ENCODE peak calls at places on chromosomes 7 and 10, in nine cellular contexts. One of them, this sample, is unnamed.
A peak's percentile ranks its signal among the peaks of the same experiment; 100 is the strongest.

GRCh38 chr10:11351801-11352200 is 259.6 kb downstream of the USP6NL start:
- DNase-seq in dorsolateral prefrontal cortex: no peak
- DNase-seq in PC-9: no peak
- DNase-seq in WTC11: no peak
- DNase-seq in GM20000: no peak
- DNase-seq in lower lobe of right lung: no peak
- DNase-seq in NB4: no peak
- DNase-seq in tibial artery: no peak
- DNase-seq in heart right ventricle: no peak
- DNase-seq in this sample: no peak

GRCh38 chr10:102003541-102003940 is 52.4 kb downstream of the ARMH3 start:
- DNase-seq in dorsolateral prefrontal cortex: no peak
- DNase-seq in PC-9: no peak
- DNase-seq in WTC11: no peak
- DNase-seq in GM20000: no peak
- DNase-seq in lower lobe of right lung: no peak
- DNase-seq in NB4: peak; percentile 40
- DNase-seq in tibial artery: no peak
- DNase-seq in heart right ventricle: no peak
- DNase-seq in this sample: no peak

GRCh38 chr7:6284055-6284400 is 11.6 kb upstream of the CYTH3 start:
- DNase-seq in dorsolateral prefrontal cortex: no peak
- DNase-seq in PC-9: peak; percentile 59
- DNase-seq in WTC11: no peak
- DNase-seq in GM20000: no peak
- DNase-seq in lower lobe of right lung: no peak
- DNase-seq in NB4: no peak
- DNase-seq in tibial artery: no peak
- DNase-seq in heart right ventricle: no peak
- DNase-seq in this sample: no peak

GRCh38 chr7:91569702-91570457 is 305.6 kb downstream of the FZD1 start:
- DNase-seq in dorsolateral prefrontal cortex: no peak
- DNase-seq in PC-9: no peak
- DNase-seq in WTC11: no peak
- DNase-seq in GM20000: no peak
- DNase-seq in lower lobe of right lung: no peak
- DNase-seq in NB4: no peak
- DNase-seq in tibial artery: no peak
- DNase-seq in heart right ventricle: no peak
- DNase-seq in this sample: no peak

GRCh38 chr10:95388539-95388938 is 97.7 kb upstream of the PDLIM1 start:
- DNase-seq in dorsolateral prefrontal cortex: peak; percentile 27
- DNase-seq in PC-9: no peak
- DNase-seq in WTC11: no peak
- DNase-seq in GM20000: no peak
- DNase-seq in lower lobe of right lung: no peak
- DNase-seq in NB4: no peak
- DNase-seq in tibial artery: peak; percentile 68
- DNase-seq in heart right ventricle: no peak
- DNase-seq in this sample: no peak

GRCh38 chr7:46859963-46860475 is 721.9 kb downstream of the TNS3 start:
- DNase-seq in dorsolateral prefrontal cortex: peak; percentile 28
- DNase-seq in PC-9: no peak
- DNase-seq in WTC11: no peak
- DNase-seq in GM20000: no peak
- DNase-seq in lower lobe of right lung: no peak
- DNase-seq in NB4: no peak
- DNase-seq in tibial artery: no peak
- DNase-seq in heart right ventricle: no peak
- DNase-seq in this sample: no peak

GRCh38 chr7:143487566-143487965 is 9.9 kb downstream of the TAS2R41 start:
- DNase-seq in dorsolateral prefrontal cortex: no peak
- DNase-seq in PC-9: no peak
- DNase-seq in WTC11: no peak
- DNase-seq in GM20000: no peak
- DNase-seq in lower lobe of right lung: peak; percentile 55
- DNase-seq in NB4: no peak
- DNase-seq in tibial artery: peak; percentile 77
- DNase-seq in heart right ventricle: peak; percentile 35
- DNase-seq in this sample: no peak

GRCh38 chr10:52121688-52122087 is 192.4 kb upstream of the DKK1 start:
- DNase-seq in dorsolateral prefrontal cortex: no peak
- DNase-seq in PC-9: no peak
- DNase-seq in WTC11: no peak
- DNase-seq in GM20000: no peak
- DNase-seq in lower lobe of right lung: no peak
- DNase-seq in NB4: no peak
- DNase-seq in tibial artery: no peak
- DNase-seq in heart right ventricle: no peak
- DNase-seq in this sample: no peak

GRCh38 chr10:689433-690226 is at the start of gene DIP2C:
- DNase-seq in dorsolateral prefrontal cortex: peak; percentile 35
- DNase-seq in PC-9: peak; percentile 19
- DNase-seq in WTC11: peak; percentile 70
- DNase-seq in GM20000: peak; percentile 56
- DNase-seq in lower lobe of right lung: peak; percentile 79
- DNase-seq in NB4: no peak
- DNase-seq in tibial artery: peak; percentile 56
- DNase-seq in heart right ventricle: peak; percentile 81
- DNase-seq in this sample: peak; percentile 63

GRCh38 chr7:39926111-39926510 is 23.9 kb upstream of the CDK13 start:
- DNase-seq in dorsolateral prefrontal cortex: no peak
- DNase-seq in PC-9: no peak
- DNase-seq in WTC11: no peak
- DNase-seq in GM20000: no peak
- DNase-seq in lower lobe of right lung: no peak
- DNase-seq in NB4: no peak
- DNase-seq in tibial artery: no peak
- DNase-seq in heart right ventricle: no peak
- DNase-seq in this sample: no peak

GRCh38 chr7:96596120-96596826 is 113.4 kb downstream of the SEM1 start:
- DNase-seq in dorsolateral prefrontal cortex: no peak
- DNase-seq in PC-9: no peak
- DNase-seq in WTC11: no peak
- DNase-seq in GM20000: no peak
- DNase-seq in lower lobe of right lung: no peak
- DNase-seq in NB4: peak; percentile 34
- DNase-seq in tibial artery: no peak
- DNase-seq in heart right ventricle: no peak
- DNase-seq in this sample: no peak

GRCh38 chr7:84675633-84676034 is 481.0 kb upstream of the SEMA3A start:
- DNase-seq in dorsolateral prefrontal cortex: no peak
- DNase-seq in PC-9: peak; percentile 83
- DNase-seq in WTC11: no peak
- DNase-seq in GM20000: no peak
- DNase-seq in lower lobe of right lung: no peak
- DNase-seq in NB4: no peak
- DNase-seq in tibial artery: no peak
- DNase-seq in heart right ventricle: no peak
- DNase-seq in this sample: no peak

GRCh38 chr7:150435047-150435389 is 15.4 kb upstream of the GIMAP8 start:
- DNase-seq in dorsolateral prefrontal cortex: no peak
- DNase-seq in PC-9: no peak
- DNase-seq in WTC11: no peak
- DNase-seq in GM20000: no peak
- DNase-seq in lower lobe of right lung: no peak
- DNase-seq in NB4: peak; percentile 62
- DNase-seq in tibial artery: no peak
- DNase-seq in heart right ventricle: no peak
- DNase-seq in this sample: no peak

GRCh38 chr7:149329787-149330334 is 67.9 kb downstream of the ZNF783 start:
- DNase-seq in dorsolateral prefrontal cortex: no peak
- DNase-seq in PC-9: no peak
- DNase-seq in WTC11: no peak
- DNase-seq in GM20000: no peak
- DNase-seq in lower lobe of right lung: no peak
- DNase-seq in NB4: no peak
- DNase-seq in tibial artery: no peak
- DNase-seq in heart right ventricle: no peak
- DNase-seq in this sample: no peak

GRCh38 chr7:149334930-149335329 is 72.9 kb downstream of the ZNF783 start:
- DNase-seq in dorsolateral prefrontal cortex: no peak
- DNase-seq in PC-9: no peak
- DNase-seq in WTC11: no peak
- DNase-seq in GM20000: no peak
- DNase-seq in lower lobe of right lung: no peak
- DNase-seq in NB4: no peak
- DNase-seq in tibial artery: no peak
- DNase-seq in heart right ventricle: no peak
- DNase-seq in this sample: no peak

GRCh38 chr7:149330914-149331567 is 69.0 kb downstream of the ZNF783 start:
- DNase-seq in dorsolateral prefrontal cortex: no peak
- DNase-seq in PC-9: peak; percentile 44
- DNase-seq in WTC11: no peak
- DNase-seq in GM20000: no peak
- DNase-seq in lower lobe of right lung: no peak
- DNase-seq in NB4: peak; percentile 22
- DNase-seq in tibial artery: no peak
- DNase-seq in heart right ventricle: no peak
- DNase-seq in this sample: no peak

GRCh38 chr7:149333321-149333717 is 71.3 kb downstream of the ZNF783 start:
- DNase-seq in dorsolateral prefrontal cortex: no peak
- DNase-seq in PC-9: no peak
- DNase-seq in WTC11: no peak
- DNase-seq in GM20000: no peak
- DNase-seq in lower lobe of right lung: no peak
- DNase-seq in NB4: no peak
- DNase-seq in tibial artery: no peak
- DNase-seq in heart right ventricle: no peak
- DNase-seq in this sample: no peak

DNA sequence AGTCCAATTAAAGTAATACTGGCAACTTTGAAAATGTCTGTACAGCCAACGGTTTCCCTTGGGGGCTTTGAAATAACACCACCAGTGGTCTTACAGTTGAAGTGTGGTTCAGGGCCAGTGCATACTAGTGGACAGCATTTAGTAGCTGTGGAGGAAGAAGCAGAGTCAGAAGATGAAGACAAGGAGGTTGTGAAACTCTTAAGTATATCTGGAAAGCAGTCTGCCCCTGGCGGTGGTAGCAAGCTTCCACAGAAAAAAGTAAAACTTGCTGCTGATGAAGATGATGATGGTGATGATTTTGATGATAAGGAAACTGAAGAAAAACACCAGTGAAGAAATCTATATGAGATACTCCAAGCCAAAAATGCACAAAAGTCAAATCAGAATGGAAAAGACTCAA is 72.2 kb downstream of the ZNF783 start:
- DNase-seq in dorsolateral prefrontal cortex: no peak
- DNase-seq in PC-9: no peak
- DNase-seq in WTC11: no peak
- DNase-seq in GM20000: no peak
- DNase-seq in lower lobe of right lung: no peak
- DNase-seq in NB4: no peak
- DNase-seq in tibial artery: no peak
- DNase-seq in heart right ventricle: no peak
- DNase-seq in this sample: no peak
- TF ChIP-seq CTCF in dorsolateral prefrontal cortex: no peak
- TF ChIP-seq CTCF in PC-9: peak; percentile 42
- TF ChIP-seq CTCF in WTC11: no peak
- TF ChIP-seq CTCF in GM20000: no peak
- TF ChIP-seq CTCF in lower lobe of right lung: no peak
- TF ChIP-seq CTCF in NB4: no peak
- TF ChIP-seq CTCF in tibial artery: no peak
- TF ChIP-seq CTCF in heart right ventricle: no peak
- TF ChIP-seq CTCF in this sample: no peak

DNA sequence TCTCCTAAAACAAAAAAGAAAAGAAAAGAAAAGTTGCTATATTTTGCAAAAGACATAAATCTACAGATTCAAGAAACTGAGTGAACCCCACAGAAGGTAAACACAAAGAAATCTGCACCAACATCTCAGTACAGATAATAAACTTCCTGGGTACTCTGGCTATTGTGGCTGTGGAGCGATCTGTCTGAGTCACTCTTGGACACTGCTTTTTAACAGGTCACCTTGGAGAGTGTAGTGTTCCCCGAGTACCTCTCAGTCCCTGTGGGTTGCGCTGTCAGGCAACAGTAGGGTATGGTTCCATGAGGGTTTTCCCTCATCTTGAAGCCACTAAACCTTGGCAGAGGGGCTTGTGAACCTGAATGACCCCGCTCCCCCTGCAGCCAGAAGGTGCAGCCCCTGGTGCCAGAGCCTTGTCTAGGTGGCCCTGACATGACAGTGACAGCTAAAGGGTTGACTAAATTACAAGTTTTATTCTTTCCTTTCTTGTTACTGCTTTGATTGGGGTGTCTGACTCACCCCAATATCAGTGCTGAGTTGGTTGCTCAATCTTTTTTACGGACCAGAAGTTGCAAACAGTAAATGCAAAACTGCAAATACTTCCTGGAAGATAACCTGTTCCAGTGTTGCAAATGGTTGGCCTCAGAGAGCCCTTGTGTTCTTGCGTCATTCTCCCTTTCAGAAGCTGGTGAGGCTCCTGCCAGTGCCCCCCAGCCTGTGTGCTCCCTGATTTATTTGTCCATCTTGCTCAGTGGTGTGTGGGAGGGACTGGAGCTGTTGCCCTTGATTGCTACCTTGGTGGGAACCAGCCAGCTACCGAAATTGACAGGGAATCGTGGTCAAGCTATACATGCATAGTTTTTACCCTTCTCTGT is 30.6 kb downstream of the POR start:
- DNase-seq in dorsolateral prefrontal cortex: no peak
- DNase-seq in PC-9: peak; percentile 50
- DNase-seq in WTC11: no peak
- DNase-seq in GM20000: no peak
- DNase-seq in lower lobe of right lung: peak; percentile 68
- DNase-seq in NB4: peak; percentile 87
- DNase-seq in tibial artery: no peak
- DNase-seq in heart right ventricle: no peak
- DNase-seq in this sample: no peak
- TF ChIP-seq CTCF in dorsolateral prefrontal cortex: no peak
- TF ChIP-seq CTCF in PC-9: no peak
- TF ChIP-seq CTCF in WTC11: no peak
- TF ChIP-seq CTCF in GM20000: no peak
- TF ChIP-seq CTCF in lower lobe of right lung: no peak
- TF ChIP-seq CTCF in NB4: no peak
- TF ChIP-seq CTCF in tibial artery: no peak
- TF ChIP-seq CTCF in heart right ventricle: peak; percentile 47
- TF ChIP-seq CTCF in this sample: no peak

GRCh38 chr7:17564678-17565209 is 266.3 kb downstream of the AHR start:
- DNase-seq in dorsolateral prefrontal cortex: no peak
- DNase-seq in PC-9: no peak
- DNase-seq in WTC11: no peak
- DNase-seq in GM20000: no peak
- DNase-seq in lower lobe of right lung: no peak
- DNase-seq in NB4: peak; percentile 92
- DNase-seq in tibial artery: no peak
- DNase-seq in heart right ventricle: no peak
- DNase-seq in this sample: no peak
- TF ChIP-seq CTCF in dorsolateral prefrontal cortex: no peak
- TF ChIP-seq CTCF in PC-9: no peak
- TF ChIP-seq CTCF in WTC11: no peak
- TF ChIP-seq CTCF in GM20000: no peak
- TF ChIP-seq CTCF in lower lobe of right lung: no peak
- TF ChIP-seq CTCF in NB4: no peak
- TF ChIP-seq CTCF in tibial artery: no peak
- TF ChIP-seq CTCF in heart right ventricle: no peak
- TF ChIP-seq CTCF in this sample: no peak

DNA sequence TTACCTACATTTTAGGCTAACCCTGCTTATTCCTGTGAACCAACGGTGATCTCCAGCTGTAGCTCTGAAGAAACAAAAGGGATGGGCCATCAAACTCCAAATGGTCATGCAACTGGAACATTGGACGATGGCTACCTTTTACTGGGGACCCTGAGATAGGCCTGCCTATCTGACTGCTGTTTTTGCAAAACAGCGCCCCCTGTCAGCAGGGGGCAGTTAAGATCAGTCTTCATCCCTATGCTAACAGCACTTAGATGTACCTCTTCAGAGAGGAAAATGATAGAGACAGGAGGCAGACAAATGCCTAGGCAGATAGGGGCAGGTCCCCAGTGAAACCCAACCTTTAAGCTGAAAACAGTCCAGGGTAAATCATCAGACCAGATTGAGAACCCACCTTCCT is 1085.4 kb upstream of the SORCS1 start:
- DNase-seq in dorsolateral prefrontal cortex: no peak
- DNase-seq in PC-9: no peak
- DNase-seq in WTC11: peak; percentile 14
- DNase-seq in GM20000: no peak
- DNase-seq in lower lobe of right lung: no peak
- DNase-seq in NB4: peak; percentile 29
- DNase-seq in tibial artery: no peak
- DNase-seq in heart right ventricle: no peak
- DNase-seq in this sample: no peak
- TF ChIP-seq CTCF in dorsolateral prefrontal cortex: no peak
- TF ChIP-seq CTCF in PC-9: peak; percentile 26
- TF ChIP-seq CTCF in WTC11: no peak
- TF ChIP-seq CTCF in GM20000: no peak
- TF ChIP-seq CTCF in lower lobe of right lung: no peak
- TF ChIP-seq CTCF in NB4: peak; percentile 49
- TF ChIP-seq CTCF in tibial artery: no peak
- TF ChIP-seq CTCF in heart right ventricle: no peak
- TF ChIP-seq CTCF in this sample: peak; percentile 27